ENCODE peak calls at places on chromosome 2, in seven cellular contexts. One of them, this sample, is unnamed.

GRCh38 chr2:11899264-11899818 is 152.9 kb downstream of the LPIN1 start:
- DNase-seq in adrenal gland: no peak
- DNase-seq in astrocyte of the spinal cord: peak
- DNase-seq in sigmoid colon: no peak
- DNase-seq in CD14-positive monocyte: no peak
- DNase-seq in chondrocyte: no peak
- DNase-seq in PC-3: peak
- DNase-seq in this sample: peak

GRCh38 chr2:234770081-234770506 is 181.7 kb upstream of the SH3BP4 start:
- DNase-seq in adrenal gland: no peak
- DNase-seq in astrocyte of the spinal cord: peak
- DNase-seq in sigmoid colon: no peak
- DNase-seq in CD14-positive monocyte: no peak
- DNase-seq in chondrocyte: no peak
- DNase-seq in PC-3: no peak
- DNase-seq in this sample: no peak

GRCh38 chr2:112686348-112687217 is 34.2 kb upstream of the NT5DC4 start:
- DNase-seq in adrenal gland: no peak
- DNase-seq in astrocyte of the spinal cord: no peak
- DNase-seq in sigmoid colon: no peak
- DNase-seq in CD14-positive monocyte: no peak
- DNase-seq in chondrocyte: no peak
- DNase-seq in PC-3: no peak
- DNase-seq in this sample: no peak

GRCh38 chr2:2738276-2738675 is 407.2 kb upstream of the MYT1L start:
- DNase-seq in adrenal gland: no peak
- DNase-seq in astrocyte of the spinal cord: no peak
- DNase-seq in sigmoid colon: no peak
- DNase-seq in CD14-positive monocyte: no peak
- DNase-seq in chondrocyte: no peak
- DNase-seq in PC-3: no peak
- DNase-seq in this sample: no peak

GRCh38 chr2:20416723-20417122 is 30.2 kb upstream of the RHOB start:
- DNase-seq in adrenal gland: no peak
- DNase-seq in astrocyte of the spinal cord: no peak
- DNase-seq in sigmoid colon: no peak
- DNase-seq in CD14-positive monocyte: no peak
- DNase-seq in chondrocyte: no peak
- DNase-seq in PC-3: no peak
- DNase-seq in this sample: no peak

GRCh38 chr2:96887419-96888081 is 17.7 kb upstream of the SEMA4C start:
- DNase-seq in adrenal gland: no peak
- DNase-seq in astrocyte of the spinal cord: no peak
- DNase-seq in sigmoid colon: peak
- DNase-seq in CD14-positive monocyte: no peak
- DNase-seq in chondrocyte: no peak
- DNase-seq in PC-3: peak
- DNase-seq in this sample: no peak

GRCh38 chr2:6692819-6693218 is 172.9 kb downstream of the CMPK2 start:
- DNase-seq in adrenal gland: no peak
- DNase-seq in astrocyte of the spinal cord: no peak
- DNase-seq in sigmoid colon: no peak
- DNase-seq in CD14-positive monocyte: no peak
- DNase-seq in chondrocyte: no peak
- DNase-seq in PC-3: no peak
- DNase-seq in this sample: no peak

GRCh38 chr2:31354837-31355236 is 59.7 kb downstream of the XDH start:
- DNase-seq in adrenal gland: no peak
- DNase-seq in astrocyte of the spinal cord: peak
- DNase-seq in sigmoid colon: no peak
- DNase-seq in CD14-positive monocyte: no peak
- DNase-seq in chondrocyte: no peak
- DNase-seq in PC-3: peak
- DNase-seq in this sample: no peak

GRCh38 chr2:120209427-120210233 is 13.6 kb downstream of the TMEM185B start:
- DNase-seq in adrenal gland: no peak
- DNase-seq in astrocyte of the spinal cord: no peak
- DNase-seq in sigmoid colon: no peak
- DNase-seq in CD14-positive monocyte: no peak
- DNase-seq in chondrocyte: peak
- DNase-seq in PC-3: no peak
- DNase-seq in this sample: no peak

GRCh38 chr2:174176898-174177297 is 71.4 kb downstream of the OLA1 start:
- DNase-seq in adrenal gland: no peak
- DNase-seq in astrocyte of the spinal cord: peak
- DNase-seq in sigmoid colon: no peak
- DNase-seq in CD14-positive monocyte: no peak
- DNase-seq in chondrocyte: no peak
- DNase-seq in PC-3: peak
- DNase-seq in this sample: peak

GRCh38 chr2:172270278-172271079 is 156.9 kb upstream of the ITGA6 start:
- DNase-seq in adrenal gland: no peak
- DNase-seq in astrocyte of the spinal cord: no peak
- DNase-seq in sigmoid colon: no peak
- DNase-seq in CD14-positive monocyte: no peak
- DNase-seq in chondrocyte: no peak
- DNase-seq in PC-3: no peak
- DNase-seq in this sample: no peak

GRCh38 chr2:30230855-30231725 is at the start of gene LBH:
- DNase-seq in adrenal gland: peak
- DNase-seq in astrocyte of the spinal cord: peak
- DNase-seq in sigmoid colon: peak
- DNase-seq in CD14-positive monocyte: no peak
- DNase-seq in chondrocyte: no peak
- DNase-seq in PC-3: no peak
- DNase-seq in this sample: peak

GRCh38 chr2:30232027-30232800 is 880 bp downstream of the LBH start:
- DNase-seq in adrenal gland: peak
- DNase-seq in astrocyte of the spinal cord: peak
- DNase-seq in sigmoid colon: peak
- DNase-seq in CD14-positive monocyte: no peak
- DNase-seq in chondrocyte: no peak
- DNase-seq in PC-3: no peak
- DNase-seq in this sample: no peak

GRCh38 chr2:30231726-30232026 is 342 bp downstream of the LBH start:
- DNase-seq in adrenal gland: no peak
- DNase-seq in astrocyte of the spinal cord: no peak
- DNase-seq in sigmoid colon: no peak
- DNase-seq in CD14-positive monocyte: no peak
- DNase-seq in chondrocyte: no peak
- DNase-seq in PC-3: no peak
- DNase-seq in this sample: no peak

GRCh38 chr2:30229596-30229995 is 1.7 kb upstream of the LBH start:
- DNase-seq in adrenal gland: no peak
- DNase-seq in astrocyte of the spinal cord: no peak
- DNase-seq in sigmoid colon: peak
- DNase-seq in CD14-positive monocyte: no peak
- DNase-seq in chondrocyte: no peak
- DNase-seq in PC-3: no peak
- DNase-seq in this sample: no peak

GRCh38 chr2:30230479-30230854 is 867 bp upstream of the LBH start:
- DNase-seq in adrenal gland: no peak
- DNase-seq in astrocyte of the spinal cord: peak
- DNase-seq in sigmoid colon: peak
- DNase-seq in CD14-positive monocyte: no peak
- DNase-seq in chondrocyte: no peak
- DNase-seq in PC-3: no peak
- DNase-seq in this sample: no peak
- TF ChIP-seq CTCF in adrenal gland: no peak
- TF ChIP-seq CTCF in astrocyte of the spinal cord: no peak
- TF ChIP-seq CTCF in sigmoid colon: no peak
- TF ChIP-seq CTCF in CD14-positive monocyte: no peak
- TF ChIP-seq CTCF in chondrocyte: peak
- TF ChIP-seq CTCF in PC-3: no peak
- TF ChIP-seq CTCF in this sample: no peak

GRCh38 chr2:47272031-47272864 is 117.1 kb upstream of the STPG4 start:
- DNase-seq in adrenal gland: peak
- DNase-seq in astrocyte of the spinal cord: peak
- DNase-seq in sigmoid colon: peak
- DNase-seq in CD14-positive monocyte: no peak
- DNase-seq in chondrocyte: no peak
- DNase-seq in PC-3: peak
- DNase-seq in this sample: peak
- TF ChIP-seq CTCF in adrenal gland: peak
- TF ChIP-seq CTCF in astrocyte of the spinal cord: peak
- TF ChIP-seq CTCF in sigmoid colon: peak
- TF ChIP-seq CTCF in CD14-positive monocyte: peak
- TF ChIP-seq CTCF in chondrocyte: peak
- TF ChIP-seq CTCF in PC-3: peak
- TF ChIP-seq CTCF in this sample: peak

GRCh38 chr2:177812713-177813396 is 259.7 kb downstream of the PDE11A start:
- DNase-seq in adrenal gland: no peak
- DNase-seq in astrocyte of the spinal cord: no peak
- DNase-seq in sigmoid colon: no peak
- DNase-seq in CD14-positive monocyte: no peak
- DNase-seq in chondrocyte: no peak
- DNase-seq in PC-3: peak
- DNase-seq in this sample: no peak

GRCh38 chr2:177818412-177818811 is 254.2 kb downstream of the PDE11A start:
- DNase-seq in adrenal gland: no peak
- DNase-seq in astrocyte of the spinal cord: no peak
- DNase-seq in sigmoid colon: no peak
- DNase-seq in CD14-positive monocyte: no peak
- DNase-seq in chondrocyte: no peak
- DNase-seq in PC-3: no peak
- DNase-seq in this sample: no peak

GRCh38 chr2:177822941-177823340 is 249.6 kb downstream of the PDE11A start:
- DNase-seq in adrenal gland: no peak
- DNase-seq in astrocyte of the spinal cord: no peak
- DNase-seq in sigmoid colon: no peak
- DNase-seq in CD14-positive monocyte: no peak
- DNase-seq in chondrocyte: no peak
- DNase-seq in PC-3: no peak
- DNase-seq in this sample: no peak

GRCh38 chr2:177816740-177817139 is 255.8 kb downstream of the PDE11A start:
- DNase-seq in adrenal gland: no peak
- DNase-seq in astrocyte of the spinal cord: no peak
- DNase-seq in sigmoid colon: no peak
- DNase-seq in CD14-positive monocyte: no peak
- DNase-seq in chondrocyte: no peak
- DNase-seq in PC-3: no peak
- DNase-seq in this sample: no peak

GRCh38 chr2:177817300-177817699 is 255.3 kb downstream of the PDE11A start:
- DNase-seq in adrenal gland: no peak
- DNase-seq in astrocyte of the spinal cord: no peak
- DNase-seq in sigmoid colon: no peak
- DNase-seq in CD14-positive monocyte: no peak
- DNase-seq in chondrocyte: no peak
- DNase-seq in PC-3: no peak
- DNase-seq in this sample: no peak
- TF ChIP-seq CTCF in adrenal gland: no peak
- TF ChIP-seq CTCF in astrocyte of the spinal cord: no peak
- TF ChIP-seq CTCF in sigmoid colon: no peak
- TF ChIP-seq CTCF in CD14-positive monocyte: no peak
- TF ChIP-seq CTCF in chondrocyte: no peak
- TF ChIP-seq CTCF in PC-3: no peak
- TF ChIP-seq CTCF in this sample: no peak

DNA sequence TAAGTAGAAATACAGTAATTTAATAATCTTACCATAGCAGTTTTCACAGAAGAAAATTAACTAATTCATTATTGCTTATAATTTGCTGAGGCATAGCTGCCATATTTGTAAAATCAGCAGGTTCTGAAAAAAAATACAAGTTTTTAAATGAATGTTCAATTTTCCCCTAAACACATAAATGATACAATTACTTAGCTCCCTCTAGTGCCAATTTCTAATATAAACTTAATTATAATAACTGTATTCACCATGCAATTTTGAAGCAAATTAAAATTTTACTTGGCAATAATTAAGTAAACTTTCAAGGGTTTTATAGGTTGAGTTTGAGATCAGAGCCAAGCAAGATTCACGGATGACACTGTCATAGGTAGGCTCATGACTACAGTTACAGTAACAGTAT is 1321.6 kb upstream of the ACVR2A start:
- DNase-seq in adrenal gland: no peak
- DNase-seq in astrocyte of the spinal cord: peak
- DNase-seq in sigmoid colon: no peak
- DNase-seq in CD14-positive monocyte: no peak
- DNase-seq in chondrocyte: no peak
- DNase-seq in PC-3: peak
- DNase-seq in this sample: no peak
- TF ChIP-seq CTCF in adrenal gland: peak
- TF ChIP-seq CTCF in astrocyte of the spinal cord: no peak
- TF ChIP-seq CTCF in sigmoid colon: no peak
- TF ChIP-seq CTCF in CD14-positive monocyte: peak
- TF ChIP-seq CTCF in chondrocyte: peak
- TF ChIP-seq CTCF in PC-3: peak
- TF ChIP-seq CTCF in this sample: peak

GRCh38 chr2:240285725-240286124 is 145.3 kb upstream of the OTOS start:
- DNase-seq in adrenal gland: no peak
- DNase-seq in astrocyte of the spinal cord: no peak
- DNase-seq in sigmoid colon: no peak
- DNase-seq in CD14-positive monocyte: no peak
- DNase-seq in chondrocyte: no peak
- DNase-seq in PC-3: no peak
- DNase-seq in this sample: no peak

GRCh38 chr2:240287011-240287410 is 146.6 kb upstream of the OTOS start:
- DNase-seq in adrenal gland: no peak
- DNase-seq in astrocyte of the spinal cord: no peak
- DNase-seq in sigmoid colon: no peak
- DNase-seq in CD14-positive monocyte: no peak
- DNase-seq in chondrocyte: no peak
- DNase-seq in PC-3: no peak
- DNase-seq in this sample: no peak

GRCh38 chr2:240288087-240288521 is 147.4 kb upstream of the GPC1 start:
- DNase-seq in adrenal gland: no peak
- DNase-seq in astrocyte of the spinal cord: no peak
- DNase-seq in sigmoid colon: no peak
- DNase-seq in CD14-positive monocyte: no peak
- DNase-seq in chondrocyte: no peak
- DNase-seq in PC-3: no peak
- DNase-seq in this sample: no peak

GRCh38 chr2:240286596-240286995 is 146.1 kb upstream of the OTOS start:
- DNase-seq in adrenal gland: no peak
- DNase-seq in astrocyte of the spinal cord: no peak
- DNase-seq in sigmoid colon: no peak
- DNase-seq in CD14-positive monocyte: no peak
- DNase-seq in chondrocyte: no peak
- DNase-seq in PC-3: no peak
- DNase-seq in this sample: no peak

DNA sequence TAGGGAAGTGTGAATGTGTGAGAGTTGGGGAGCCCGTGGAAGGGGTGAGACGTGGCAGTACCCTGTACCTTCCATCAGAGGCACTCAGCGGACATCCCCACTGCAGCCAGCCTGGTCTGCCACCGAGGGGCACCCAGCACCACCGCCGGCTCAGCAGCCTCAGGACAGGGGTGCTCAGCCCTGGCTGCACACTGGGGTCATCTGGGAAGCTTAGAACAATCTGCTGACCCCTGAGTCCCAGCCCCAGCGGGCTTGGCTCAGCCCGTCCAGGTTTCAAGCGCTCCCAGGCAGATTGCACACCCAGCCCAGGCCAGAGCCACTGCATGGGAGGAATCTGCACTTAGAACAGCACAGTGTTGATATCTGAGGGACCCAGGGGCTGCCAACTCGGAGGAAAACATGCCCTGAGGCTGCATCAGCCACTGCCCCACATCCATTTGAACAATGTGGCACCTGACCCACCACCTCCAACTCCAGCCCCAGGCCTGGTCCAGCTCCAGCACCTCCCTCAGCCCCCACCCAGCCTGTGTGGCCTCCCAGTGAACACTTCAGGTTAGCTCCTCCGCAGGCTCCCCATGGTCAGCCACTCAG is 147.1 kb upstream of the OTOS start:
- DNase-seq in adrenal gland: no peak
- DNase-seq in astrocyte of the spinal cord: no peak
- DNase-seq in sigmoid colon: no peak
- DNase-seq in CD14-positive monocyte: no peak
- DNase-seq in chondrocyte: no peak
- DNase-seq in PC-3: no peak
- DNase-seq in this sample: no peak
- TF ChIP-seq CTCF in adrenal gland: no peak
- TF ChIP-seq CTCF in astrocyte of the spinal cord: peak
- TF ChIP-seq CTCF in sigmoid colon: no peak
- TF ChIP-seq CTCF in CD14-positive monocyte: no peak
- TF ChIP-seq CTCF in chondrocyte: peak
- TF ChIP-seq CTCF in PC-3: no peak
- TF ChIP-seq CTCF in this sample: no peak

This sample was measured in RWPE1.